ENCODE peak calls at places on chromosomes 16 and 17, in seven cellular contexts. One of them, this sample, is unnamed.

GRCh38 chr16:74903095-74903494 is 81.8 kb downstream of the WDR59 start:
- DNase-seq in breast epithelium: no peak
- DNase-seq in lung: no peak
- DNase-seq in endodermal cell: no peak
- DNase-seq in pancreas: no peak
- DNase-seq in right atrium auricular region: no peak
- DNase-seq in ascending aorta: no peak
- DNase-seq in this sample: no peak

GRCh38 chr16:48160575-48160974 is 4.8 kb upstream of the ABCC12 start:
- DNase-seq in endodermal cell: no peak
- DNase-seq in lung: no peak
- DNase-seq in right atrium auricular region: no peak
- DNase-seq in ascending aorta: no peak
- DNase-seq in breast epithelium: no peak
- DNase-seq in pancreas: no peak
- DNase-seq in this sample: no peak

GRCh38 chr16:12739738-12740137 is 63.9 kb downstream of the CPPED1 start:
- DNase-seq in lung: no peak
- DNase-seq in right atrium auricular region: no peak
- DNase-seq in endodermal cell: no peak
- DNase-seq in breast epithelium: no peak
- DNase-seq in pancreas: no peak
- DNase-seq in ascending aorta: no peak
- DNase-seq in this sample: no peak

GRCh38 chr17:68429881-68430280 is 27.4 kb downstream of the WIPI1 start:
- DNase-seq in right atrium auricular region: no peak
- DNase-seq in endodermal cell: no peak
- DNase-seq in lung: no peak
- DNase-seq in breast epithelium: no peak
- DNase-seq in ascending aorta: no peak
- DNase-seq in pancreas: no peak
- DNase-seq in this sample: no peak

GRCh38 chr17:37276475-37276874 is 99.3 kb upstream of the C17orf78 start:
- DNase-seq in ascending aorta: no peak
- DNase-seq in right atrium auricular region: no peak
- DNase-seq in pancreas: no peak
- DNase-seq in breast epithelium: no peak
- DNase-seq in endodermal cell: no peak
- DNase-seq in lung: no peak
- DNase-seq in this sample: no peak

GRCh38 chr17:71713846-71714245 is 407.0 kb upstream of the SOX9 start:
- DNase-seq in pancreas: no peak
- DNase-seq in endodermal cell: no peak
- DNase-seq in lung: no peak
- DNase-seq in breast epithelium: no peak
- DNase-seq in right atrium auricular region: no peak
- DNase-seq in ascending aorta: no peak
- DNase-seq in this sample: no peak

GRCh38 chr17:1399366-1399678 is 700 bp downstream of the YWHAE start:
- DNase-seq in endodermal cell: no peak
- DNase-seq in ascending aorta: no peak
- DNase-seq in lung: no peak
- DNase-seq in right atrium auricular region: no peak
- DNase-seq in pancreas: no peak
- DNase-seq in breast epithelium: no peak
- DNase-seq in this sample: no peak

GRCh38 chr17:19426631-19427030 is 15.6 kb downstream of the RNF112 start:
- DNase-seq in right atrium auricular region: no peak
- DNase-seq in breast epithelium: no peak
- DNase-seq in pancreas: no peak
- DNase-seq in lung: no peak
- DNase-seq in ascending aorta: peak; percentile 22
- DNase-seq in endodermal cell: peak; percentile 88
- DNase-seq in this sample: no peak

GRCh38 chr17:1591474-1592090 is 29.0 kb upstream of the PITPNA start:
- DNase-seq in pancreas: no peak
- DNase-seq in endodermal cell: peak; percentile 64
- DNase-seq in breast epithelium: no peak
- DNase-seq in ascending aorta: no peak
- DNase-seq in lung: no peak
- DNase-seq in right atrium auricular region: no peak
- DNase-seq in this sample: no peak

GRCh38 chr16:71917900-71918299 is 22.6 kb downstream of the IST1 start:
- DNase-seq in lung: no peak
- DNase-seq in endodermal cell: no peak
- DNase-seq in pancreas: no peak
- DNase-seq in ascending aorta: no peak
- DNase-seq in breast epithelium: no peak
- DNase-seq in right atrium auricular region: no peak
- DNase-seq in this sample: no peak

GRCh38 chr16:3650631-3651265 is 3.7 kb upstream of the DNASE1 start:
- DNase-seq in ascending aorta: peak; percentile 43
- DNase-seq in right atrium auricular region: no peak
- DNase-seq in endodermal cell: no peak
- DNase-seq in breast epithelium: no peak
- DNase-seq in lung: no peak
- DNase-seq in pancreas: no peak
- DNase-seq in this sample: no peak

GRCh38 chr17:61395983-61396585 is 3.6 kb upstream of the TBX2 start:
- DNase-seq in endodermal cell: peak; percentile 75
- DNase-seq in right atrium auricular region: no peak
- DNase-seq in lung: no peak
- DNase-seq in ascending aorta: no peak
- DNase-seq in breast epithelium: no peak
- DNase-seq in pancreas: no peak
- DNase-seq in this sample: no peak

GRCh38 chr16:57245472-57246113 is 534 bp downstream of the ARL2BP start:
- DNase-seq in endodermal cell: no peak
- DNase-seq in right atrium auricular region: no peak
- DNase-seq in pancreas: peak; percentile 68
- DNase-seq in lung: peak; percentile 54
- DNase-seq in ascending aorta: peak; percentile 75
- DNase-seq in breast epithelium: peak; percentile 50
- DNase-seq in this sample: no peak

GRCh38 chr17:1762906-1763829 is 1.3 kb downstream of the SERPINF1 start:
- DNase-seq in right atrium auricular region: peak; percentile 74
- DNase-seq in breast epithelium: no peak
- DNase-seq in ascending aorta: no peak
- DNase-seq in lung: no peak
- DNase-seq in endodermal cell: peak; percentile 80
- DNase-seq in pancreas: no peak
- DNase-seq in this sample: peak; percentile 64

GRCh38 chr16:69324013-69324531 is 6.3 kb downstream of the PDF start:
- DNase-seq in ascending aorta: peak; percentile 74
- DNase-seq in endodermal cell: no peak
- DNase-seq in lung: no peak
- DNase-seq in right atrium auricular region: no peak
- DNase-seq in breast epithelium: no peak
- DNase-seq in pancreas: peak; percentile 78
- DNase-seq in this sample: no peak

DNA sequence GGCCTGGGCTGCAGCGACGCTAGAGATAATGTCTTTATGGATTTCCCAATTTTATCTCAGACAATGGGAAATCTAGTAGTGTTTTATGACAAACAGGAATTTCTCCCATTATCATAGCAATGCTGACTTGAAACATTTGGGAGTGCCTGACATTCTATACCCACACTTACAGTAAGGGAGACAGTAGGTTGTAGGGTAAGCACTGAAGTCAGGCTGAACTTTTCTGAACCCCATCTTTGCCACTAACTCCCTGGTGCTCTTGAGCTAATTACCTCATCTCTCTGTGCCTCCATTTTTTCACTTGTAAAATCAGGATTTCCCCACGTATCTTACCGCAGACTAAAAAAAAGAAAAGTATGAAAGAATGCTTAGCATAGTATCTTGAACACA is 13.3 kb upstream of the ITGB3 start:
- DNase-seq in right atrium auricular region: no peak
- DNase-seq in pancreas: no peak
- DNase-seq in ascending aorta: no peak
- DNase-seq in breast epithelium: no peak
- DNase-seq in endodermal cell: no peak
- DNase-seq in lung: no peak
- DNase-seq in this sample: no peak
- H3K27me3 ChIP-seq in right atrium auricular region: no peaks in the 10 kb centered on the region
- H3K27me3 ChIP-seq in pancreas: no peaks in the 10 kb centered on the region
- H3K27me3 ChIP-seq in ascending aorta: no peaks in the 10 kb centered on the region
- H3K27me3 ChIP-seq in breast epithelium: no peaks in the 10 kb centered on the region
- H3K27me3 ChIP-seq in endodermal cell: no peaks in the 10 kb centered on the region
- H3K27me3 ChIP-seq in lung: no peaks in the 10 kb centered on the region
- H3K27me3 ChIP-seq in this sample: no peaks in the 10 kb centered on the region

GRCh38 chr16:85171809-85172464 is 59.7 kb upstream of the CIBAR2 start:
- DNase-seq in pancreas: no peak
- DNase-seq in endodermal cell: no peak
- DNase-seq in breast epithelium: no peak
- DNase-seq in lung: no peak
- DNase-seq in ascending aorta: no peak
- DNase-seq in right atrium auricular region: no peak
- DNase-seq in this sample: no peak

GRCh38 chr16:85169333-85170065 is 57.2 kb upstream of the CIBAR2 start:
- DNase-seq in lung: no peak
- DNase-seq in right atrium auricular region: no peak
- DNase-seq in endodermal cell: peak; percentile 74
- DNase-seq in ascending aorta: no peak
- DNase-seq in breast epithelium: no peak
- DNase-seq in pancreas: no peak
- DNase-seq in this sample: peak; percentile 12

GRCh38 chr16:85170066-85171003 is 58.1 kb upstream of the CIBAR2 start:
- DNase-seq in lung: no peak
- DNase-seq in pancreas: no peak
- DNase-seq in breast epithelium: no peak
- DNase-seq in ascending aorta: no peak
- DNase-seq in endodermal cell: no peak
- DNase-seq in right atrium auricular region: no peak
- DNase-seq in this sample: no peak

GRCh38 chr16:85172465-85173071 is 60.3 kb upstream of the CIBAR2 start:
- DNase-seq in right atrium auricular region: no peak
- DNase-seq in endodermal cell: peak; percentile 86
- DNase-seq in pancreas: peak; percentile 71
- DNase-seq in lung: no peak
- DNase-seq in breast epithelium: no peak
- DNase-seq in ascending aorta: no peak
- DNase-seq in this sample: no peak

DNA sequence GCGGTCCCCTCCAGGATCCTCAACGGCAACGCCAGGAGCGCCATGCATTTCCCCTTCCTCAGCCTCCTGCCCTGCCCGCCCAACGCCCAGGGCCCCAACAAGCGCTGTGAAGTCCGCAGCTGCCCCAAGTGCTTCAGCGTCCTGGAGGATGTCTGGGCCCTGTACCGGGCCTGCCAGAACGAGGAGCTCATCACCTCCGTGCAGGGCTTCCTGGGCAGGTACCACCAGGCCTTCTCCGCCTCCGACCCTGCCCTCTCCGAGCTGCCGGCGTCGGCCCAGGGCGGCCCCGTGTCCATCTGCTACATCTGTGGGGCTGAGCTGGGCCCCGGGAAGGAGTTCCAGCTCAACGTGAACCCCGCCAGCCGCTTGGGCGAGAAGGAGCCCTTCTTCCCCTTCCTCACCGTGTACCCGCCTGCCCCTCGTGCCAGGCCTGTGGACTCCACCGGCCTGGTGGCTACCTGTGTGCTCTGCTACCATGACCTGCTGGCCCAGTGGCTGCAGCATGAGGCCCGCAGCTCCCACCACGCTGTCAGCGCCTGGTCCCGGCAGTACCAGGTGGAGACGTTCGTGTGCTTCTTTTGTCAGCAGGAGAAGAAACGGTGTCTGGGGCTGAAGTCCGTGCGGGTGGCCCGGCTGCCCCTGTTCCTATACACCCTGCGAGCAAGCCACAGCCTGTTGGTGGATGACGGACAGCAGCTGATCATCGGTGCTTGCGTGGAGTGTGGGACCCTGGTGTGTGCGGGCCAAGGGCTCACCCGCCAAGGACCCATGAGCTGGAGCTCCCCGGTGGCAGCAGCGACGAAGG is 58.9 kb upstream of the CIBAR2 start:
- DNase-seq in lung: no peak
- DNase-seq in breast epithelium: no peak
- DNase-seq in pancreas: no peak
- DNase-seq in ascending aorta: no peak
- DNase-seq in right atrium auricular region: no peak
- DNase-seq in endodermal cell: no peak
- DNase-seq in this sample: peak; percentile 12
- H3K4me3 ChIP-seq in lung: no peak overlapping the region
- H3K4me3 ChIP-seq in breast epithelium: peak overlapping the region; percentile 53
- H3K4me3 ChIP-seq in pancreas: no peak overlapping the region
- H3K4me3 ChIP-seq in ascending aorta: peak overlapping the region; percentile 12
- H3K4me3 ChIP-seq in right atrium auricular region: no peak overlapping the region
- H3K4me3 ChIP-seq in endodermal cell: no peak overlapping the region
- H3K4me3 ChIP-seq in this sample: no peak overlapping the region

DNA sequence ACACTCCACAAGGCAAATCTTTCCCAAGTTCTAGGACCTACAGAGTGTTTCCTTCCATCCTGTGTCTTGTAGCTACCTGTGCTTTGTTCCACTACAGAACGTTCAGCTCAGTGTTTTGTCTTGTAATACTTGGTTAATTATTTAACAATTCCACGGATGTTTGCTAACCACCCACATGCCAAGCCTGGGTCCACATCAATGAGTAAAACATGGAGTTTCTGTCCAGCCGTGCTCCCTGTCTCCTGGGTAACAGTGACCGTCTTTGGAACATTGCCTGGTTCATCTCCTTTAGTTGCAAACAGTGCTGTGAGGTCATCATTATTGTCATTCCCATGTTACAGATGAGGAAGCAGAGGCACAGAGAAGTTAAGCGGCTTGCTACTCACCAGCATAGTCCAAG is 41.3 kb downstream of the IRF8 start:
- DNase-seq in endodermal cell: no peak
- DNase-seq in right atrium auricular region: no peak
- DNase-seq in breast epithelium: no peak
- DNase-seq in pancreas: no peak
- DNase-seq in lung: no peak
- DNase-seq in ascending aorta: no peak
- DNase-seq in this sample: no peak
- H3K27me3 ChIP-seq in endodermal cell: peaks cover 7% of the 10 kb centered on the region
- H3K27me3 ChIP-seq in right atrium auricular region: no peaks in the 10 kb centered on the region
- H3K27me3 ChIP-seq in breast epithelium: no peaks in the 10 kb centered on the region
- H3K27me3 ChIP-seq in pancreas: no peaks in the 10 kb centered on the region
- H3K27me3 ChIP-seq in lung: no peaks in the 10 kb centered on the region
- H3K27me3 ChIP-seq in ascending aorta: no peaks in the 10 kb centered on the region
- H3K27me3 ChIP-seq in this sample: no peaks in the 10 kb centered on the region

DNA sequence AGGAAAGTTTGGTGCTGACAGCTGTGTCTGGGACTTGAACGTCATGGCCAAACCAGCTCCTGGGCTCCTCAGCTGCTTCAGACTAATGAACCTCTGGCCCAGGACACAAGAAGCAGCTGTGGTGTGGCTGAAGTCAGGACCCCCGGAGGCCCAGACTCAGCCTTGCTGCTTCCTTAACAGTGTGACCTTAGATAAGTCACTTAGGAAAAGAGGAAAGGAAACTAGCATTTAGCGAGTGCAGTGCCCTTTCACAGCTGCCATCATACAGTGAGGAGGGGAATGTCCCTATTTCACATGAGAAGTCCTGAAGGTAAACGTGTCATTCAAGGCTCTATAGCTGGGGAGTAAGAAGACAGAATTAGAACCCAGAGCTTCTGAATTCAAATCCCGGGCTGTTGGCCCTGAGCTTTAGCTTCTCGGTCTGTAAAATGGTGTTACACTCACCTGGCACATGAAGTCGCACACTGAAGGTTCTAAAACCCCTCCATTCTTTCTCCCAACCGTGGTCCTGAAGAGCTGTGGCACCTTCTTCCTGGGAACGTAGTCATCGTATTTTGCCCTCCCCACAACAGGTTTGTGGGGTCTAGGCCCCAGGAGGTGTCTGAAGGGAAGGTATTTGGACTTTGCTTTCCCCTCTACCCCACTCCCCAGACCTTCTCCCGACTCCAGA is 910 bp upstream of the RAMP2 start:
- DNase-seq in lung: no peak
- DNase-seq in ascending aorta: no peak
- DNase-seq in right atrium auricular region: no peak
- DNase-seq in endodermal cell: no peak
- DNase-seq in breast epithelium: no peak
- DNase-seq in pancreas: no peak
- DNase-seq in this sample: no peak
- H3K4me3 ChIP-seq in lung: no peak overlapping the region
- H3K4me3 ChIP-seq in ascending aorta: no peak overlapping the region
- H3K4me3 ChIP-seq in right atrium auricular region: peak overlapping the region; percentile 9
- H3K4me3 ChIP-seq in endodermal cell: peak overlapping the region; percentile 58
- H3K4me3 ChIP-seq in breast epithelium: peak overlapping the region; percentile 71
- H3K4me3 ChIP-seq in pancreas: no peak overlapping the region
- H3K4me3 ChIP-seq in this sample: no peak overlapping the region